ENCODE peak calls at places on chromosome X, in eight cellular contexts. S, I, T, E, B, X, W and G are unnamed samples. For H3K4me1, the result is how much of the 10 kb centered on the place peaks cover.

GRCh38 chrX:111103246-111103645 is 7.3 kb downstream of the PAK3 start:
- DNase-seq in S (no peak), I (no peak), T (no peak), E (peak), B (no peak), X (no peak), W (no peak), G (peak)

GRCh38 chrX:150229481-150229880 is 133.6 kb upstream of the MAMLD1 start:
- DNase-seq in S (no peak), I (no peak), T (no peak), E (no peak), B (no peak), X (no peak), W (peak), G (no peak)

GRCh38 chrX:111914398-111915092 is 38.6 kb downstream of the TRPC5OS start:
- DNase-seq in S (no peak), I (no peak), T (no peak), E (no peak), B (no peak), X (peak), W (no peak), G (no peak)

GRCh38 chrX:49661881-49662280 is 33.9 kb downstream of the PAGE1 start:
- DNase-seq in S (no peak), I (no peak), T (no peak), E (no peak), B (no peak), X (no peak), W (no peak), G (no peak)

GRCh38 chrX:5746231-5746630 is 482.4 kb downstream of the NLGN4X start:
- DNase-seq in S (no peak), I (no peak), T (no peak), E (no peak), B (no peak), X (no peak), W (no peak), G (no peak)

GRCh38 chrX:138463476-138463875 is 248.0 kb downstream of the FGF13 start:
- DNase-seq in S (no peak), I (no peak), T (no peak), E (no peak), B (no peak), X (no peak), W (no peak), G (no peak)

GRCh38 chrX:64394059-64394873 is 986 bp downstream of the MTMR8 start:
- DNase-seq in S (no peak), I (no peak), T (peak), E (no peak), B (no peak), X (no peak), W (no peak), G (no peak)

GRCh38 chrX:76172325-76172887 is 456 bp upstream of the PBDC1 start:
- DNase-seq in S (no peak), I (no peak), T (no peak), E (peak), B (no peak), X (no peak), W (no peak), G (no peak)

GRCh38 chrX:9456250-9457074 is 8.4 kb upstream of the TBL1X start:
- DNase-seq in S (no peak), I (no peak), T (no peak), E (no peak), B (no peak), X (no peak), W (no peak), G (no peak)

DNA sequence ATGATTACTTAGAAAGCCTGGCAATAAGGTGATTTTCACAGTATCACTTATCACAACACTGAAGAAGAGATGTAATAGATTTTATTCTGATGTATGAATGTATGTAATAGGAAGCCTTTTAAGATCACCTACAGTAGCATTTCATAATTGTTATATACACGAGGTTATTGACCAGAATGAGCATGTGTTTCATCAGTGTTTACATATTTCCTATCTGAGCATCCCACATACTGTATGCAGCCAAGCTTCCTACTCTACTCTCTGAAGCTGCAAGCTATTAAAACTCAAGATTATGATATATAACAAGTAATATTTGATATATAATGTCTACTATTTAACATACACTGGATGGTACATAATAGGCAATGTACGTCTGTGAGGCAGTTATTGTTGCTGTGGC is 190.9 kb upstream of the S100G start:
- DNase-seq in S (no peak), I (no peak), T (no peak), E (no peak), B (no peak), X (peak), W (no peak), G (no peak)
- H3K4me1 ChIP-seq in S (under half), I (under half), T (under half), E (under half), B (under half), X (under half), W (under half), G (under half)

DNA sequence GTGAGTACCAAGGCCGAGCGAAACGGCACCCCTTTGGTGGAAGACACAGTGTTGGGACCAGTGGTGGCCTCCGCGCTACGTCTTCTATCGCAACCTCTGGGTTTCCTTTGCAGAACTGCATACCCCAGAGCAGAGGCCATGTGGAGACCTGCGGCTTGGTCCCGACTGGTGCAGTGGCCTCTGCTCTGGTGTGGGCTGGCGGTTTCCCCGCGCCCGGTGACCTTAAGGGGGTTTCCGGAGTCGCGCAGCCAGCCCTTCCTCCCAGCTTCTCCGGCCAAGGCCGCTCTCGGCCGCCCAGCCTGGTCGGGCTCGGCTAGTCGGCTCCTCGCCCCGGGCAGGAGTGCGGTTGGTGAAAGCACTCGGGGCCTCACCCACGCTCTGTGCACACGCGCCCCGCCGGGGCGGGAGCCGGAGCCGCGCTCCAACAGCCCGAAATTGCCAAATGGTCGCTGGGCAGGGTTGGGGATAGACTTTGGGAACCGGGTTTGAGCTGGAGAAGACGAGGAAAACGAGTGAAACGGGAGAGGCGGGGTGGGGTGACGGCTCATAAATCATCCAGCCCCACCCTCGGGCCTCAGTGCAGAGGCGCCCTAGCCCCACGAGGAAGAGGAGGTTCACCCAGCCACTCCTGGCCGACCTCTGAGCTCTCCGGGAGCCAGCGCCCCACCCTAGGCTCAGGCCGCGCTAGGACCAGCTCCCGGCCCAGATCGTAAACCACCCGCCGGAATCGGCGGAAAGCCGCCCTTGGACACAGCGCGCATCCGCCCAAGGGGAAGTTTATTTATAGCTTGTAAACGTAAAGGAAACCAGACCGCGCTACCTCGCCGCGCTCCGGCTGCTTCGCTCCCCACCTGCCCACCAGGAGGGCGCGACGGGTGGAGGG is 84.7 kb downstream of the BCOR start:
- DNase-seq in S (peak), I (peak), T (peak), E (peak), B (peak), X (peak), W (no peak), G (peak)
- TF ChIP-seq POLR2A in S (peak), I (no peak), T (peak), E (peak), B (no peak), X (no peak), W (no peak), G (no peak)

GRCh38 chrX:65723706-65724105 is 56.3 kb downstream of the MSN start:
- DNase-seq in S (no peak), I (no peak), T (no peak), E (no peak), B (no peak), X (peak), W (no peak), G (no peak)
- H3K4me1 ChIP-seq in S (under half), I (under half), T (under half), E (under half), B (under half), X (under half), W (under half), G (under half)

GRCh38 chrX:2321411-2321810 is 179.4 kb downstream of the DHRSX start:
- DNase-seq in S (no peak), I (no peak), T (no peak), E (no peak), B (no peak), X (no peak), W (no peak), G (no peak)

GRCh38 chrX:2318371-2318770 is 182.4 kb downstream of the DHRSX start:
- DNase-seq in S (no peak), I (no peak), T (peak), E (no peak), B (no peak), X (no peak), W (no peak), G (no peak)

GRCh38 chrX:2317527-2318055 is 183.2 kb downstream of the DHRSX start:
- DNase-seq in S (no peak), I (no peak), T (peak), E (no peak), B (no peak), X (no peak), W (no peak), G (no peak)

GRCh38 chrX:2320089-2320488 is 180.7 kb downstream of the DHRSX start:
- DNase-seq in S (no peak), I (no peak), T (no peak), E (no peak), B (no peak), X (no peak), W (no peak), G (no peak)

DNA sequence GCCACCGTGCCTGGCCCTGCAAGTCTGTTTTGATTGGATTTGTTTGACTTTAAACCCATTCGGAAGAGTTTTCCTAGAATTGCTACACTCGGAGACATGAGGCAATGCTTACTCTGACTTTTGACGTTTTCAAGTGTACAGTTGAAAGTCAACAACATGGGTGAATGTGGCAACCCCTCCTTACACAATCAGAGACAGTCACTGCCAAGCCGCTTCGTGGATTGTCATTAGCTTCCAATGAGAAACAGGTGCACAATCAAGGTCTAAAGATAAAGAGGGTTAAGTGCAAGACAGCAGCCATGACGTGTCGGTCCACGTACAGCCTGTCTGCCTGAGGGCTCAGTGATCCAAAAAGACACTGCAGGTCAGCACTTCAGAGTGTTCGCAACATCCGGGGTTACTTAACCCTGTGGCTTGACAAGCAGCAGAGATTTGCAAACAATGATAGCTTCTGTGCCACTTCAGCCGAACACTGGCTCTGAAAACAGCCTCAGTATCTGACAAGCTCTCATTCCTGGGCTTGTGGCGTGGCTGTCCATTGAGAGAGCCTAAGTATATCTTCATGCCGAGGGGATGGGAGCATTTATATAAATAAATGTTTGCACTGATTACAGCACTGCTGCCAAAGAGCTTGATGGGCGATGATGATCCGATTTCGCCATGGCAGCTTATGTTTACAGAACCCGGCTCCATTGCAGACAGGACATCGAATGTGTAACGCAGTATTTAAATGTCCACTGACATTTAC is 180.0 kb downstream of the DHRSX start:
- DNase-seq in S (no peak), I (peak), T (no peak), E (no peak), B (no peak), X (peak), W (no peak), G (no peak)
- TF ChIP-seq POLR2A in S (no peak), I (no peak), T (no peak), E (no peak), B (no peak), X (no peak), W (no peak), G (no peak)